ENCODE peak calls at places on chromosomes 4 and X, in nine cellular contexts. V, T, D, L, U, O, H, N and R are unnamed samples.

GRCh38 chr4:173415092-173415491 is 16.2 kb upstream of the SCRG1 start:
- DNase-seq in D (no peak), H (no peak), U (no peak), T (no peak), N (no peak), V (no peak), O (no peak), L (no peak), R (no peak)

GRCh38 chr4:3372933-3373465 is 68.8 kb upstream of the HGFAC start:
- DNase-seq in L (peak; percentile 73), O (peak; percentile 66), D (no peak), H (peak; percentile 84), U (peak; percentile 91), T (peak; percentile 38), V (peak; percentile 66), N (peak; percentile 54), R (peak; percentile 94)

GRCh38 chrX:104351173-104351769 is 96.5 kb upstream of the ESX1 start:
- DNase-seq in V (no peak), T (no peak), O (no peak), N (peak; percentile 86), D (no peak), H (no peak), L (no peak), U (no peak), R (no peak)

GRCh38 chr4:41160856-41161255 is 53.5 kb downstream of the APBB2 start:
- DNase-seq in N (peak; percentile 94), L (no peak), V (no peak), U (no peak), H (no peak), T (no peak), O (no peak), D (no peak), R (no peak)

GRCh38 chrX:16511776-16512400 is 138.1 kb upstream of the S100G start:
- DNase-seq in O (no peak), L (no peak), D (no peak), V (no peak), U (no peak), T (no peak), N (peak; percentile 21), H (no peak), R (no peak)

GRCh38 chr4:99759988-99760387 is 56.6 kb upstream of the DAPP1 start:
- DNase-seq in D (no peak), T (no peak), N (no peak), U (no peak), V (no peak), O (no peak), L (no peak), H (no peak), R (no peak)

GRCh38 chr4:14091966-14092365 is 464.4 kb upstream of the BOD1L1 start:
- DNase-seq in T (no peak), O (no peak), L (no peak), N (peak; percentile 9), H (no peak), D (no peak), U (no peak), V (no peak), R (no peak)

GRCh38 chr4:90766837-90767236 is 639.6 kb downstream of the CCSER1 start:
- DNase-seq in L (no peak), V (no peak), T (no peak), N (no peak), O (no peak), D (no peak), U (no peak), H (no peak), R (no peak)

GRCh38 chrX:118717703-118718391 is 9.6 kb upstream of the IL13RA1 start:
- DNase-seq in N (no peak), V (no peak), H (no peak), U (no peak), D (no peak), T (no peak), O (no peak), L (no peak), R (no peak)

GRCh38 chr4:159242427-159242826 is 139.5 kb downstream of the RAPGEF2 start:
- DNase-seq in L (no peak), D (no peak), N (no peak), T (no peak), V (no peak), U (no peak), H (no peak), O (no peak), R (no peak)

GRCh38 chrX:101750744-101751143 is 91.1 kb upstream of the ARMCX2 start:
- DNase-seq in L (no peak), U (no peak), H (no peak), O (no peak), T (no peak), N (no peak), V (no peak), D (no peak), R (no peak)

GRCh38 chr4:8341691-8342090 is 72.1 kb downstream of the HTRA3 start:
- DNase-seq in L (peak; percentile 81), H (peak; percentile 79), D (no peak), N (no peak), T (no peak), U (no peak), V (no peak), O (no peak), R (no peak)

GRCh38 chrX:15320297-15320696 is 4.9 kb upstream of the ASB11 start:
- DNase-seq in V (no peak), D (no peak), L (no peak), T (no peak), U (no peak), N (no peak), O (no peak), H (no peak), R (no peak)

GRCh38 chrX:15311119-15311518 is 4.3 kb downstream of the ASB11 start:
- DNase-seq in L (peak; percentile 41), U (no peak), N (no peak), T (no peak), V (no peak), H (no peak), D (no peak), O (no peak), R (no peak)

GRCh38 chrX:15319075-15319474 is 3.6 kb upstream of the ASB11 start:
- DNase-seq in T (no peak), N (no peak), L (no peak), O (no peak), D (no peak), U (no peak), V (no peak), H (no peak), R (no peak)

GRCh38 chrX:15314472-15314871 is 968 bp downstream of the ASB11 start:
- DNase-seq in L (no peak), O (no peak), H (no peak), D (no peak), V (no peak), T (no peak), N (no peak), U (no peak), R (no peak)

GRCh38 chrX:15315509-15315908 is at the start of gene ASB11:
- DNase-seq in N (no peak), U (no peak), T (no peak), L (no peak), D (no peak), O (no peak), H (no peak), V (no peak), R (no peak)
- H3K27ac ChIP-seq in N (no peak within 1 kb of the TSS), U (no peak within 1 kb of the TSS), T (no peak within 1 kb of the TSS), L (peak within 1 kb of the TSS; percentile 79), D (no peak within 1 kb of the TSS), O (no peak within 1 kb of the TSS), H (no peak within 1 kb of the TSS), V (no peak within 1 kb of the TSS), R (no peak within 1 kb of the TSS)

DNA sequence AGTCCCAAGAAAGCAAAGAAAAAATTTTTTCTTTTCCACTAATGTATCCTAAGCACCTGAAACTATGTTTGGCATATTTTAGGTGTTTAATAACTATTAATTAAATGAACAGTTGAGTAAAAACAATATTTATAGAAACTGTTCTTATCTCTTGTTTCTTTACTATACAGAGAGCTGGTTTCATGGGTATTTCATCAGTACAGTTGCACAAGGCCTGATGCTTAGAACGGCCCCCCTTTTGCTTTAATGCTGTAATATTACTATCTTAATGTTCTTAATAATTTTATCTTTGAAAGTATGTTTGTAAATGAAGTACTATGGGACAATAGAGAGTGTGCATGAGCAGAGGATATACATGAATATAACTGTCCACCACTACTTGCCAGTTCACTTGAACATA is 479.1 kb upstream of the SLIT2 start:
- DNase-seq in O (no peak), U (no peak), L (no peak), T (no peak), D (no peak), H (no peak), V (no peak), N (no peak), R (no peak)
- H3K9me3 ChIP-seq in O (no peaks in the 10 kb centered on the region), U (no peaks in the 10 kb centered on the region), L (no peaks in the 10 kb centered on the region), T (no peaks in the 10 kb centered on the region), D (no peaks in the 10 kb centered on the region), H (peaks cover 12% of the 10 kb centered on the region), V (no peaks in the 10 kb centered on the region), N (no peaks in the 10 kb centered on the region), R (peaks cover 3% of the 10 kb centered on the region)

DNA sequence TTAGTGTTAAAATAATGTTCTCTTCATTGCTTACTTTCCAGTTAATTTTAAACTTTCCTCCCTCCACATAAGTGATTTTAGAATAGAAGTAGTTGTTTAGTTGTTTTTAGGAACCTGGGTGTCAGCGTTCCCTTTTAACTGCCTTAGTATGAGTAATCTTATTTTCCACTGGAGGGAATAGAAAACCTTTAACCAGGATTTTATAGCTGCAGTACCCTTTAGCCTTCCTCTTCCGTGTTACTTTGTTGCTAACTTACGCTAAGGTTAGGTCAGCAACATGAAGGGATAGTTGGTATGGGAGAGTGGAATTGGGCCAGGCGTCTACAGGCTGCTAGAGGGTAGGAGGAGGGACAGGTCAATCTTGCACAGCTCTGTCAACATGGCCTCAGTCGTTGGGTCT is 31.5 kb downstream of the SMS start:
- DNase-seq in U (no peak), D (no peak), T (no peak), O (no peak), H (no peak), V (no peak), N (no peak), L (no peak), R (no peak)
- H3K27ac ChIP-seq in U (no peak overlapping the region), D (no peak overlapping the region), T (peak overlapping the region; percentile 34), O (peak overlapping the region; percentile 79), H (no peak overlapping the region), V (no peak overlapping the region), N (no peak overlapping the region), L (no peak overlapping the region), R (no peak overlapping the region)

GRCh38 chr4:4512282-4512681 is 29.6 kb downstream of the STX18 start:
- DNase-seq in U (no peak), V (no peak), L (no peak), T (no peak), H (no peak), D (no peak), N (no peak), O (no peak), R (no peak)

GRCh38 chr4:4507403-4507802 is 34.4 kb downstream of the STX18 start:
- DNase-seq in O (no peak), D (no peak), T (no peak), V (no peak), H (peak; percentile 68), L (no peak), U (no peak), N (no peak), R (no peak)

GRCh38 chr4:4507923-4508322 is 33.9 kb downstream of the STX18 start:
- DNase-seq in N (no peak), T (no peak), U (no peak), V (no peak), L (no peak), H (no peak), D (no peak), O (no peak), R (no peak)

GRCh38 chr4:4506961-4507360 is 34.9 kb downstream of the STX18 start:
- DNase-seq in U (no peak), O (peak; percentile 22), D (no peak), T (peak; percentile 41), L (no peak), N (no peak), V (no peak), H (peak; percentile 71), R (no peak)

GRCh38 chr4:4509521-4509920 is 32.3 kb downstream of the STX18 start:
- DNase-seq in L (no peak), D (no peak), T (no peak), N (no peak), O (no peak), V (no peak), U (no peak), H (no peak), R (no peak)
- H3K9me3 ChIP-seq in L (no peaks in the 10 kb centered on the region), D (no peaks in the 10 kb centered on the region), T (no peaks in the 10 kb centered on the region), N (no peaks in the 10 kb centered on the region), O (no peaks in the 10 kb centered on the region), V (no peaks in the 10 kb centered on the region), U (no peaks in the 10 kb centered on the region), H (no peaks in the 10 kb centered on the region), R (no peaks in the 10 kb centered on the region)